ENCODE peak calls at places on chromosome 14, in seven cellular contexts. O is stomach, J is thoracic aorta, A is cardiac muscle cell, S is HCT116, W is transverse colon, L is mammary epithelial cell. X is an unnamed sample. For H3K4me1 and H3K27me3, the result is how much of the 10 kb centered on the place peaks cover.

GRCh38 chr14:38122241-38122640 is 85.5 kb upstream of the SSTR1 start:
- DNase-seq in L (no peak), A (no peak), J (no peak), W (no peak), S (no peak), O (no peak), X (no peak)

GRCh38 chr14:69643430-69644200 is 32.2 kb downstream of the SUSD6 start:
- DNase-seq in L (peak), S (peak), W (peak), O (peak), A (no peak), J (no peak), X (peak)

GRCh38 chr14:101072070-101072469 is 168.5 kb upstream of the RTL1 start:
- DNase-seq in L (no peak), A (no peak), J (no peak), S (no peak), W (no peak), O (no peak), X (no peak)

GRCh38 chr14:77041837-77042557 is 13.5 kb upstream of the IRF2BPL start:
- DNase-seq in A (peak), W (peak), L (peak), J (peak), S (no peak), O (peak), X (peak)

GRCh38 chr14:97221572-97221971 is 424.4 kb downstream of the VRK1 start:
- DNase-seq in A (no peak), L (no peak), J (no peak), S (no peak), O (no peak), W (no peak), X (no peak)

GRCh38 chr14:63909984-63910383 is 57.2 kb downstream of the SYNE2 start:
- DNase-seq in A (no peak), S (no peak), J (no peak), L (no peak), O (no peak), W (no peak), X (no peak)

GRCh38 chr14:67857778-67858350 is 38.3 kb downstream of the RAD51B start:
- DNase-seq in J (no peak), L (no peak), O (no peak), A (no peak), S (no peak), W (no peak), X (no peak)

GRCh38 chr14:61569783-61570182 is 125.5 kb upstream of the HIF1A start:
- DNase-seq in L (peak), J (no peak), S (no peak), W (no peak), O (peak), A (no peak), X (peak)

GRCh38 chr14:42779024-42779423 is 1172.3 kb downstream of the LRFN5 start:
- DNase-seq in A (no peak), W (no peak), L (no peak), S (no peak), O (no peak), J (no peak), X (peak)

GRCh38 chr14:77248666-77249065 is 22.3 kb downstream of the NGB start:
- DNase-seq in S (no peak), W (no peak), O (no peak), J (no peak), L (no peak), A (no peak), X (peak)

GRCh38 chr14:97276573-97276972 is 479.4 kb downstream of the VRK1 start:
- DNase-seq in S (no peak), J (no peak), W (no peak), O (no peak), A (no peak), L (no peak), X (no peak)

GRCh38 chr14:68767248-68767645 is 25.6 kb downstream of the ZFP36L1 start:
- DNase-seq in O (no peak), S (no peak), W (no peak), J (no peak), L (no peak), A (no peak), X (no peak)

GRCh38 chr14:91545946-91546716 is 36.0 kb upstream of the PPP4R3A start:
- DNase-seq in A (no peak), O (no peak), J (no peak), W (no peak), S (no peak), L (no peak), X (peak)

GRCh38 chr14:100556936-100557505 is 30.2 kb downstream of the BEGAIN start:
- DNase-seq in O (no peak), S (no peak), A (no peak), J (no peak), L (no peak), W (no peak), X (no peak)

GRCh38 chr14:36315159-36315853 is 5.1 kb downstream of the MBIP start:
- DNase-seq in A (no peak), O (no peak), W (no peak), J (no peak), S (no peak), L (peak), X (no peak)

GRCh38 chr14:89443002-89443660 is 26.1 kb upstream of the FOXN3 start:
- DNase-seq in A (no peak), J (no peak), W (no peak), L (no peak), S (no peak), O (no peak), X (peak)

GRCh38 chr14:61521773-61522172 is 173.5 kb upstream of the HIF1A start:
- DNase-seq in W (no peak), A (no peak), J (no peak), L (no peak), S (no peak), O (no peak), X (no peak)

GRCh38 chr14:59314019-59314608 is 125.6 kb downstream of the DAAM1 start:
- DNase-seq in A (no peak), S (no peak), L (no peak), O (no peak), W (no peak), J (no peak), X (no peak)

GRCh38 chr14:61260939-61261776 is 20.0 kb downstream of the TMEM30B start:
- DNase-seq in O (no peak), J (no peak), L (peak), A (no peak), S (peak), W (no peak), X (no peak)

GRCh38 chr14:53310412-53310811 is 157.3 kb upstream of the DDHD1 start:
- DNase-seq in W (no peak), O (no peak), L (no peak), J (no peak), A (no peak), S (no peak), X (no peak)

GRCh38 chr14:99751539-99752485 is 41.4 kb upstream of the EML1 start:
- DNase-seq in S (no peak), W (no peak), L (no peak), J (no peak), O (no peak), A (no peak), X (no peak)

GRCh38 chr14:26766726-26767125 is 168.9 kb upstream of the NOVA1 start:
- DNase-seq in S (no peak), W (no peak), A (no peak), J (no peak), L (no peak), O (no peak), X (no peak)

GRCh38 chr14:34081576-34082136 is 130.8 kb upstream of the EGLN3 start:
- DNase-seq in S (peak), L (peak), W (no peak), O (peak), J (no peak), A (no peak), X (peak)

GRCh38 chr14:66965831-66966230 is 223.4 kb upstream of the GARIN2 start:
- DNase-seq in L (peak), J (no peak), W (no peak), O (no peak), A (no peak), S (no peak), X (peak)

GRCh38 chr14:91350813-91351507 is 66.7 kb downstream of the CCDC88C start:
- DNase-seq in L (no peak), W (no peak), O (no peak), S (no peak), J (no peak), A (no peak), X (no peak)

GRCh38 chr14:32825058-32825457 is 113.6 kb upstream of the NPAS3 start:
- DNase-seq in J (no peak), O (no peak), S (no peak), W (no peak), L (no peak), A (no peak), X (no peak)

GRCh38 chr14:96239759-96240158 is 16.3 kb upstream of the BDKRB1 start:
- DNase-seq in A (peak), W (peak), S (no peak), O (no peak), J (no peak), L (no peak), X (no peak)

GRCh38 chr14:55749201-55749812 is 169.3 kb downstream of the KTN1 start:
- DNase-seq in O (no peak), L (peak), A (no peak), W (no peak), J (no peak), S (no peak), X (peak)

GRCh38 chr14:58414845-58415244 is 12.5 kb downstream of the TIMM9 start:
- DNase-seq in O (no peak), A (no peak), J (no peak), S (no peak), W (no peak), L (no peak), X (no peak)

GRCh38 chr14:71621276-71621675 is 311.0 kb upstream of the RGS6 start:
- DNase-seq in J (no peak), W (no peak), A (no peak), S (no peak), L (peak), O (no peak), X (no peak)

GRCh38 chr14:58060898-58061297 is 91.1 kb downstream of the ARMH4 start:
- DNase-seq in A (no peak), J (no peak), L (no peak), W (no peak), S (no peak), O (no peak), X (no peak)

GRCh38 chr14:63573579-63573978 is 30.4 kb upstream of the PPP2R5E start:
- DNase-seq in J (no peak), S (no peak), A (no peak), W (no peak), O (no peak), L (no peak), X (peak)

GRCh38 chr14:21529515-21529914 is 3.4 kb upstream of the SALL2 start:
- DNase-seq in A (no peak), S (no peak), W (no peak), J (no peak), O (no peak), L (no peak), X (no peak)

GRCh38 chr14:21526672-21527319 is 650 bp upstream of the SALL2 start:
- DNase-seq in S (no peak), O (no peak), A (peak), J (no peak), L (no peak), W (no peak), X (no peak)

GRCh38 chr14:21527320-21527679 is 1.2 kb upstream of the SALL2 start:
- DNase-seq in O (no peak), J (no peak), S (no peak), W (no peak), L (no peak), A (no peak), X (no peak)

GRCh38 chr14:21525995-21526671 is at the start of gene SALL2:
- DNase-seq in L (no peak), J (peak), W (peak), A (peak), O (peak), S (no peak), X (no peak)

GRCh38 chr14:21528381-21529348 is 2.5 kb upstream of the SALL2 start:
- DNase-seq in L (no peak), A (no peak), J (no peak), O (no peak), W (no peak), S (no peak), X (no peak)
- H3K4me1 ChIP-seq in L (under half), A (under half), J (under half), O (under half), W (under half), S (under half), X (under half)

GRCh38 chr14:72945628-72946027 is 19.4 kb downstream of the DCAF4 start:
- DNase-seq in A (no peak), W (no peak), S (no peak), J (no peak), O (no peak), L (no peak), X (no peak)

GRCh38 chr14:72941286-72941985 is 15.2 kb downstream of the DCAF4 start:
- DNase-seq in W (no peak), J (no peak), L (no peak), A (no peak), O (no peak), S (no peak), X (no peak)

GRCh38 chr14:72943876-72944430 is 17.7 kb downstream of the DCAF4 start:
- DNase-seq in S (no peak), O (no peak), W (no peak), J (no peak), A (no peak), L (no peak), X (no peak)

GRCh38 chr14:72939630-72940029 is 13.4 kb downstream of the DCAF4 start:
- DNase-seq in W (no peak), J (no peak), L (no peak), S (no peak), O (no peak), A (no peak), X (no peak)

DNA sequence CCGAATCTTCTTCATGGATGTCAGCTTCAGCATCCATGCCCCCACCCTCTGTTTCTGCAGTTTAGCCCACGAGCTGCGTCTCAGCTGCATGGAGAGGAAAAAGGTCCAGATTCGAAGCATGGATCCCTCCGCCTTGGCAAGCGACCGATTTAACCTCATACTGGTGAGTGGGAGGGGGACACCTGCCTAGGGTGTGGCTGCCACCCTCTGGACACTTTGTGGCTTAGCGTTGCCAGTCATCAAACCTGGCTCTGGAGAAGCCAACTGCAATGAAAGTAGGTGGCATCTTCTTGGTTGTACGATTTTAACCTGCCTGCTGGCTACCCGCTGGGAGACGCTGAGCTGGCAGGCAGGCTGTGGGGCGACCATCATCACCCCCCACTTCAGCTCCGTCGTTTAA is 16.7 kb downstream of the DCAF4 start:
- DNase-seq in W (no peak), O (no peak), J (no peak), S (no peak), L (no peak), A (no peak), X (no peak)
- TF ChIP-seq CTCF in W (no peak), O (no peak), J (no peak), S (no peak), L (no peak), A (no peak), X (peak)

GRCh38 chr14:94764573-94764972 is 5.3 kb downstream of the GSC start:
- DNase-seq in A (no peak), W (no peak), S (no peak), O (no peak), J (no peak), L (no peak), X (no peak)

GRCh38 chr14:94767321-94767878 is 2.5 kb downstream of the GSC start:
- DNase-seq in W (no peak), O (no peak), A (no peak), J (no peak), L (no peak), S (no peak), X (no peak)

GRCh38 chr14:94756310-94756709 is 13.6 kb downstream of the GSC start:
- DNase-seq in L (no peak), J (no peak), W (no peak), S (no peak), O (no peak), A (no peak), X (no peak)

GRCh38 chr14:94761348-94761998 is 8.4 kb downstream of the GSC start:
- DNase-seq in L (no peak), W (no peak), A (peak), S (no peak), O (no peak), J (no peak), X (no peak)

DNA sequence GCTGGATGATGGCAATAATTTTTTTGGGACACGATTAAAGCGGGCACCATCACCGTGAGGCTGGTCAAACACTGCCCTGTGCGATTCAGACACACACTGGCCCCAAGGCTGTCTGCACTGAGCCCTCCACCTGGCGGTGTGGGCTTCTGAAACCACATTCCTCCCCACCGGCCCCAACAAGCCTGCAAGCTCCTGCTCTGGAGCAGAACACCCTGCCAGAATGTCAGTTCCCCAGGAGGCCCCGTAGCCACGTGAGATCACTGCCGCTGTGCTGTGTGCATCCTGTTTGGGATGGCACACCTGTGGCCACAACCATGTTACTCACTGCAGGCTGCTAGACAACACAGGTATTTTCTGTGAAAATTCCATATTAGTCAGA is 7.9 kb downstream of the GSC start:
- DNase-seq in O (no peak), S (no peak), J (no peak), W (no peak), A (no peak), L (peak), X (peak)
- H3K27me3 ChIP-seq in O (under half), S (under half), J (under half), W (half or more), A (under half), L (under half), X (under half)

DNA sequence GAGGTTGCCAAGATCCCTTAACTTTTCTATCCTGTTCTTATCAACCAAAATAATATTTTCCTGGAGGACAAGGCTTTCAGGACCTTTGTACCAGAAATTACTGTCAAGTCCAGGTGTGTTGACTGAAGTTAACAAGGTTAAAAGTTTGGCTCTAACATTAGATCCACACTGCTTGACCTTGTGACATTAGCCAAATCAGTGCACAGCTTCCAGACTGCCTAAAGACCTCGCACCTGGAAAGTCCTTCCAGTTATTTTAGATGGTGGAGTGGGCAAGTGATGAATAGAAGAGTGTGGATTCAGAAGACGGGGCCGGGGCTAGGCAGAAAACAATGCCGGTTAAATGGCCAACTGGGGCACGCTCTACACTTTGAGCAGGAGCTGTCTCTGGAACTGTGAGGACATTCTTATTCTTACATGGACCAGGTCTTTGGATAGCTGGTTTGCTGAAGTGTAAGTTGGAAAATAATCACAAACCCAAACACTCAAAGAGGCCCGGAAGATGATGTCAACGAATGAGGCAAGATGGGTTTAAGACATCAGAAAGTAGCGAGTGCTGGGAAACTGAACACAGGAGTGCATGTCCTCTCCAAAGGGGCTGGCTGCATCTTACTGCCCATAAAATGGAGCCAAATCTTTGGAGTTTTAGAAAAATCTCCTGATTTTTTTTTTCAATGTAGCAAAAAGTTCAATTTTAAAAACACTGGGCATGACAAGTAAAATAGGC is 56.3 kb downstream of the NIN start:
- DNase-seq in S (no peak), L (no peak), A (no peak), O (no peak), J (no peak), W (no peak), X (no peak)
- H3K4me1 ChIP-seq in S (under half), L (under half), A (under half), O (half or more), J (under half), W (under half), X (under half)

GRCh38 chr14:104972301-104973211 is 5.6 kb downstream of the AHNAK2 start:
- DNase-seq in S (peak), L (peak), O (peak), A (no peak), W (peak), J (no peak), X (peak)
- TF ChIP-seq CTCF in S (no peak), L (peak), O (no peak), A (no peak), W (no peak), J (no peak), X (peak)

DNA sequence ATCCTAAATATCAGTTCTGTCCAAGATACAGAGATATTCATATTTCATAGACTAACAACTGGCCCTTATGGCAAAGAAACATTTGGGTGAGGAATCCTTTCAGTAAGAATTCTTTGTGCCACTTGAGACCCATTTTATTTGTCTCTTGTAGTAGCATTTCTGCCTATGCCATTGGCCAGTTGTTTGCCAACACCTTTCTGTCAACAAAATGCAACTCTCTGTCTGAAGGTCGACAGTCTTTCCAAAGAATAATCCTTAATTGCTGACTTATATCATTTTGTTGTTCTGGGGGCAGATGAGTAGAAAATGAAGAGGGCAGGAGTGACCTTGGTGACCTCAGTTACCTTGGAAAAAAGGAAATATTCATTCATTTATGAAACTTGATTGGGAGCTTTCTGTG is 10.9 kb downstream of the IFT43 start:
- DNase-seq in O (no peak), S (no peak), W (no peak), A (no peak), L (no peak), J (no peak), X (no peak)
- H3K27me3 ChIP-seq in O (under half), S (under half), W (under half), A (under half), L (under half), J (under half), X (under half)

GRCh38 chr14:73739899-73740685 is 25.9 kb upstream of the PNMA1 start:
- DNase-seq in A (no peak), J (no peak), S (no peak), O (no peak), L (no peak), W (no peak), X (no peak)
- H3K4me1 ChIP-seq in A (under half), J (half or more), S (half or more), O (half or more), L (half or more), W (half or more), X (under half)

DNA sequence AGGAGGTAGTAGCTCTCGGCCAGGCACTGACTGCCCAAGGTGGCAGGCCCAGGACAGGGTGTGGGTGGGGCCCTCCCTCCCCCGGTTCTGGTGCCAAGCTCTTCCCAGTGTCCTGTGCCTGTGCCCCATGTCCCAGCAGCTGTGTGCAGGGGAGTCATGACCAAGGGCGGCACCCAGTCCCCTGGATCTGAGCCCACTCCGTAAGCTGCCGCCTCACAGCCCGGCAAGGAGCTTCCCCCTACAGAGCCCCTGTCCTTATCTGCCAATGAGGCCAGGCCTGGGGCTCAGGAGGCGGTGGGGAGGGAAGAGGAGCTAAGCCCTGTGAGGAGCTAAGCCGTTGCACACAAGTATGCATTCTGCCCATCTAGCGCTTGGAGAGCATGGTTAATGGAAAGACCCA is 5.6 kb upstream of the C14orf180 start:
- DNase-seq in O (no peak), W (no peak), A (peak), J (no peak), L (no peak), S (no peak), X (no peak)
- TF ChIP-seq CTCF in O (no peak), W (no peak), A (no peak), J (no peak), L (no peak), S (no peak), X (no peak)

X was measured in foreskin keratinocyte.